ENCODE peak calls at places on chromosomes 6 and 20, in five cellular contexts. Q is colonic mucosa, H is fibroblast of lung, V is cardiac muscle cell, D is thyroid gland. K is an unnamed sample.

GRCh38 chr20:48718914-48719578 is 108.8 kb downstream of the PREX1 start:
- DNase-seq in D (no peak), H (no peak), Q (no peak), V (no peak), K (no peak)

GRCh38 chr20:61819921-61820825 is 245.5 kb downstream of the TAF4 start:
- DNase-seq in V (no peak), D (no peak), Q (no peak), H (no peak), K (no peak)

GRCh38 chr6:46954819-46955520 is 33.2 kb upstream of the ADGRF5 start:
- DNase-seq in H (no peak), Q (no peak), V (no peak), D (peak), K (no peak)

GRCh38 chr6:37369321-37370196 is 15.8 kb downstream of the RNF8 start:
- DNase-seq in V (peak), Q (no peak), D (no peak), H (peak), K (no peak)

GRCh38 chr6:148508401-148509151 is 165.9 kb downstream of the SASH1 start:
- DNase-seq in Q (no peak), D (no peak), V (peak), H (peak), K (no peak)

GRCh38 chr20:21303061-21303871 is at the start of gene XRN2:
- DNase-seq in Q (peak), H (peak), D (peak), V (peak), K (peak)

GRCh38 chr20:58618694-58619540 is 32.2 kb upstream of the STX16 start:
- DNase-seq in Q (no peak), V (peak), H (peak), D (peak), K (no peak)

GRCh38 chr6:64217721-64218603 is 582.4 kb downstream of the PHF3 start:
- DNase-seq in D (no peak), V (peak), Q (no peak), H (peak), K (peak)

GRCh38 chr6:11486486-11486885 is 51.1 kb upstream of the TMEM170B start:
- DNase-seq in D (no peak), V (no peak), Q (no peak), H (no peak), K (no peak)

DNA sequence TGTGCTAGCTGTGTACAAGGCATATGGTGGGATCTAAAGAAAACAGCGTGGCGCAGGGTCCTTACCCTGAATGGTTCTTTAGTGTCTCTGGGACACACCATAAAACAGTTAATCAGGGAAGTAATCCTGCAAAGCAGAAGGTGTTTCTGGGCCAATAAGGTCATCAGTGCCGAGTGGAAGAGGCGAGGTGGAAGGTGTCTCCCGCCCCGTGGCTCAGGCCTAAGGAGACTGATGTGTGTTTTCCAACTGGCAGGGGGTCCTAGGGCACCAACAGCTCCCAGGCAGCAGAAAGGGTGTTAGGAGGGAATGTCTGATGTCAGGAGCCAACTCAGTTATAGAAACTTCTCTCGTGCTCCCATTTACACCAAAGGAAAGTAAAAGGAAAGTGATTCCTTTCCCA is 91.8 kb downstream of the TCP11 start:
- DNase-seq in V (no peak), Q (no peak), D (no peak), H (no peak), K (no peak)
- H3K4me3 ChIP-seq in V (no peak), Q (no peak), D (no peak), H (no peak), K (no peak)

GRCh38 chr6:34317172-34317477 is 68.3 kb upstream of the SMIM29 start:
- DNase-seq in V (no peak), H (no peak), D (no peak), Q (no peak), K (no peak)
- H3K4me3 ChIP-seq in V (no peak), H (no peak), D (no peak), Q (no peak), K (no peak)

GRCh38 chr6:43738267-43738676 is 31.7 kb upstream of the VEGFA start:
- DNase-seq in H (no peak), Q (no peak), D (no peak), V (no peak), K (no peak)

GRCh38 chr6:43737272-43738081 is 32.5 kb upstream of the VEGFA start:
- DNase-seq in Q (no peak), D (peak), H (no peak), V (peak), K (no peak)

GRCh38 chr6:43740321-43740960 is 29.6 kb upstream of the VEGFA start:
- DNase-seq in H (no peak), V (no peak), Q (no peak), D (no peak), K (no peak)

GRCh38 chr6:43739642-43740091 is 30.3 kb upstream of the VEGFA start:
- DNase-seq in H (no peak), D (no peak), V (no peak), Q (peak), K (no peak)

GRCh38 chr6:43738877-43739641 is 31.0 kb upstream of the VEGFA start:
- DNase-seq in Q (no peak), H (no peak), V (no peak), D (peak), K (no peak)
- H3K4me3 ChIP-seq in Q (no peak), H (no peak), V (no peak), D (no peak), K (no peak)

DNA sequence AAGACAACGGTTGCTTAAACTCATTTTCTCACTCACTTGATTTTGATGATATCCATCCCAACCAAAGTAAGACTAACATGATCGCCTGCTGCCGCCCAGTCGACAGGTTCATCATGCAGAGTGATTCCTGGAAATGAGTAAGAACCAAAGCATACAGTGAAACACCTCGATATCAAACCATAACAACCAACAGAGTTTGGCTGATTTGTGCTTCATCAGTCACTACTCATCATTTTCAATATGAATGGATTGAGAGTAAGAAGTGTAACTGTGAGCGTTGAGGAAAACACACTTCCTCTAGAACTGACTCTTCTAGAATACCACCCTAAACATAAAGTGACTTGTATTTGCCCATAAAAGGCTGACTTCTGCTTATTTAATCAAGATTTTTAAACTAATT is 29.2 kb upstream of the ALDH8A1 start:
- DNase-seq in D (no peak), V (no peak), Q (no peak), H (no peak), K (no peak)
- H3K4me3 ChIP-seq in D (no peak), V (no peak), Q (no peak), H (no peak), K (no peak)

GRCh38 chr6:155415953-155416352 is 39.7 kb downstream of the NOX3 start:
- DNase-seq in D (no peak), Q (no peak), V (no peak), H (no peak), K (no peak)

GRCh38 chr6:155417454-155417853 is 38.2 kb downstream of the NOX3 start:
- DNase-seq in H (no peak), V (no peak), D (no peak), Q (no peak), K (no peak)

GRCh38 chr6:155419161-155419560 is 36.5 kb downstream of the NOX3 start:
- DNase-seq in D (no peak), H (peak), V (no peak), Q (no peak), K (no peak)

GRCh38 chr6:155420492-155420891 is 35.1 kb downstream of the NOX3 start:
- DNase-seq in V (no peak), H (no peak), D (no peak), Q (no peak), K (no peak)

GRCh38 chr6:155418017-155418749 is 37.5 kb downstream of the NOX3 start:
- DNase-seq in V (peak), Q (peak), D (peak), H (peak), K (peak)
- H3K4me3 ChIP-seq in V (no peak), Q (no peak), D (no peak), H (peak), K (no peak)

GRCh38 chr20:51026317-51026716 is 3.4 kb upstream of the KCNG1 start:
- DNase-seq in V (no peak), D (no peak), H (no peak), Q (no peak), K (no peak)
- H3K4me3 ChIP-seq in V (no peak), D (no peak), H (no peak), Q (no peak), K (no peak)

GRCh38 chr6:17393335-17394191 is at the start of gene CAP2:
- DNase-seq in Q (peak), V (peak), D (peak), H (peak), K (no peak)
- H3K4me3 ChIP-seq in Q (peak), V (peak), D (peak), H (peak), K (peak)

DNA sequence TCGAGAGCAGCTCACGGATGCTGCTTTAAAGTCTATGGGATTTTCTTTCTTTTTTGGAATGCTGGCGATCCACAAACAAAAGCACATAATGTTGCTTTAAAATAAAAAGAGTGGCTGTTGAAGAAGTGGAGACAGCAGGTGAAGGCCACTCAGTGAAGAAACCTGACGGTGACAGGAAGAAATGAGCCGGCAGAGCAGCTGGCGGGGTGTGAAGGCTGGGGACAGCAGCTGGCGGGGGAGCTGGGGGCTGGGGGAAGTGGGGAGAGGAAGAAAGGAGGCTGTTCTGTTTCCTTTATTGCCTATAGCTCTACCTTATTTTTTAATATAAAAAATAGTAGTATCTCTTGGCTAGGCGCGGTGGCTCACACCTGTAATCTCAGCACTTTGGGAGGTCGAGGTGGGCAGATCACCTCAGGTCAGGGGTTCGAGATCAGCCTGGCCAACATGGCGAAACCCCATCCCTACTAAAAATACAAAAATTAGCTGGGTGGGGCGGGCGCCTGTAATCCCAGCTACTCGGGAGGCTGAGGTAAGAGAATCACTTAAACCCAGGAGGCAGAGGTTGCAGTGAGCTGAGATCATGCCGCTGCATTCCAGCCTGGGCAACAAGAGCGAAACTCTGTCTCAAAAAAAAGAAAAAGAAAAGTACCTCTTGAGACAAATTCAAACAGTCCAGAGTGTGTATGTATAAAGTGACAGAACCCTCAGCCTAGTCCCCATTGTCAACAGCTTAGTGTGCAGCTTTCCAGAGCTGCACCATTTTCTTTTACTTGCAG is 42.4 kb upstream of the TAF8 start:
- DNase-seq in D (no peak), Q (no peak), H (no peak), V (no peak), K (no peak)
- H3K4me3 ChIP-seq in D (no peak), Q (no peak), H (no peak), V (no peak), K (no peak)

GRCh38 chr6:157239148-157239547 is 84.2 kb downstream of the TMEM242 start:
- DNase-seq in H (no peak), Q (no peak), D (no peak), V (no peak), K (no peak)

GRCh38 chr6:157241411-157241979 is 81.8 kb downstream of the TMEM242 start:
- DNase-seq in H (no peak), Q (peak), V (no peak), D (no peak), K (no peak)

GRCh38 chr6:157239671-157240058 is 83.7 kb downstream of the TMEM242 start:
- DNase-seq in Q (no peak), V (no peak), D (no peak), H (no peak), K (no peak)

GRCh38 chr6:157240960-157241311 is 82.4 kb downstream of the TMEM242 start:
- DNase-seq in V (no peak), D (no peak), H (no peak), Q (no peak), K (no peak)

GRCh38 chr6:157240059-157240959 is 83.0 kb downstream of the TMEM242 start:
- DNase-seq in H (peak), V (peak), D (no peak), Q (peak), K (peak)
- H3K4me3 ChIP-seq in H (no peak), V (no peak), D (no peak), Q (peak), K (peak)

DNA sequence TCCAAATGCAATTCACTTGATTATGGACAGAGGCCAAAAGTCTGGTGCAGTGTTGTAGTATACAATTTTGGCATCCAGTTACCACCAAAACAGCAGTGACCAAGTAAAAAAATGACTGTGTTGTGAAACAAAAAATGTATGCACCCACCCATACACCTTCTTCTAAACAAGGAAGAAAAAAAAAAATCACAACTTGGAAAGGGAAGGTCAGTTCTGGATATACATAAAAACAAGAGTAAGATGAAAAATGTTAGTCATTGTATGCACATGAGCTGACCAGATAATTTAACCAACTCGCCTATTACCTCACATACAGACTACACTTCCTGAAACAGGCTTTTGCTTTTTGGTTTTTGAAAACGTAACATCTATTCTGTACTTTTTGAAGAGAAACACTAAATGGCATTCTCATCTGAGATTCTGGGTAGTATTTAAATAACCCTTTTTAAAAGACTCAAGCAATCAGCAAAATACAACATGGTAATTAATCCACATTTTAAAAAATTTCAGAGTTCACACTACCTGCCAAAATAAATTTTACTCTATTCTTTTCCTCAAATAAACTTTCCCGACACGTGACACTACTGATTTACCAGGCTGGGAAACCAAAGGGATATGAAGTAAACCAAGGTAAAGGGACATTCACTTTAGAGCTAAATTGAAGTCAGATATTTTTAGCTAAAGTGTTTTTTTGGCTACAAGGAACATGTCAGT is 141.6 kb upstream of the SHLD1 start:
- DNase-seq in V (peak), H (peak), D (no peak), Q (no peak), K (no peak)
- H3K4me3 ChIP-seq in V (peak), H (peak), D (no peak), Q (peak), K (peak)